ENCODE peak calls at places on chromosomes 1 and 21, in seven cellular contexts. T is BE2C, P is ecto neural progenitor cell, U is iPS-NIHi11, F is fibroblast of mammary gland, X is GM12865, J is fibroblast of lung. B is an unnamed sample.

GRCh38 chr1:196180847-196181593 is 427.2 kb downstream of the KCNT2 start:
- DNase-seq in U (no peak), J (peak; percentile 98), T (no peak), F (peak; percentile 98), X (no peak), P (no peak), B (no peak)

GRCh38 chr21:21205604-21206003 is 207.4 kb downstream of the NCAM2 start:
- DNase-seq in P (no peak), F (no peak), T (no peak), J (no peak), U (no peak), X (no peak), B (no peak)

GRCh38 chr1:59290173-59290954 is 6.5 kb upstream of the FGGY start:
- DNase-seq in J (peak; percentile 51), F (peak; percentile 71), P (peak; percentile 50), X (peak; percentile 79), U (peak; percentile 55), T (peak; percentile 25), B (peak; percentile 73)

GRCh38 chr1:8374812-8375211 is 56.9 kb downstream of the SLC45A1 start:
- DNase-seq in F (peak; percentile 67), X (peak; percentile 22), J (peak; percentile 63), T (peak; percentile 35), P (no peak), U (no peak), B (peak; percentile 62)

GRCh38 chr1:159009704-159010361 is at the start of gene IFI16:
- DNase-seq in T (no peak), F (peak; percentile 98), P (no peak), X (peak; percentile 91), J (peak; percentile 98), U (peak; percentile 14), B (no peak)

GRCh38 chr1:22314676-22315075 is 137.0 kb upstream of the ZBTB40 start:
- DNase-seq in F (no peak), X (no peak), J (no peak), U (no peak), P (peak; percentile 27), T (no peak), B (no peak)

GRCh38 chr21:35682874-35683549 is 377.3 kb downstream of the SETD4 start:
- DNase-seq in P (no peak), T (no peak), F (no peak), X (peak; percentile 31), U (no peak), J (no peak), B (no peak)

GRCh38 chr1:17059391-17060128 is 5.7 kb upstream of the SDHB start:
- DNase-seq in X (peak; percentile 83), P (peak; percentile 81), T (peak; percentile 56), F (peak; percentile 70), U (peak; percentile 83), J (peak; percentile 68), B (peak; percentile 89)

GRCh38 chr1:9275161-9275560 is 17.5 kb upstream of the SPSB1 start:
- DNase-seq in T (no peak), F (no peak), U (no peak), J (no peak), X (no peak), P (no peak), B (no peak)

GRCh38 chr1:245500546-245500945 is 345.8 kb downstream of the KIF26B start:
- DNase-seq in U (no peak), F (peak; percentile 88), J (peak; percentile 88), T (no peak), P (no peak), X (no peak), B (no peak)

GRCh38 chr1:36446261-36446660 is 4.0 kb downstream of the OSCP1 start:
- DNase-seq in J (no peak), U (peak; percentile 55), T (peak; percentile 39), P (peak; percentile 55), F (no peak), X (peak; percentile 26), B (peak; percentile 81)

GRCh38 chr1:62573675-62574074 is 23.6 kb upstream of the ANGPTL3 start:
- DNase-seq in J (no peak), P (no peak), X (no peak), T (no peak), F (no peak), U (no peak), B (no peak)

GRCh38 chr1:114164840-114165543 is 11.3 kb upstream of the SYT6 start:
- DNase-seq in J (no peak), U (no peak), P (no peak), F (no peak), X (peak; percentile 37), T (no peak), B (no peak)

GRCh38 chr1:199590708-199591107 is 436.8 kb upstream of the NR5A2 start:
- DNase-seq in P (no peak), J (no peak), U (no peak), F (no peak), X (peak; percentile 48), T (no peak), B (no peak)

GRCh38 chr1:185345913-185346717 is 29.1 kb upstream of the IVNS1ABP start:
- DNase-seq in U (no peak), J (no peak), F (no peak), X (no peak), T (no peak), P (no peak), B (no peak)

B was measured in H9.